ENCODE peak calls at places on chromosomes 13 and 19, in nine cellular contexts. One of them, this sample, is unnamed.

GRCh38 chr13:88704600-88705275 is 1033.6 kb downstream of the SLITRK5 start:
- DNase-seq in SK-N-SH: no peak
- DNase-seq in HepG2: no peak
- DNase-seq in transverse colon: no peak
- DNase-seq in Panc1: no peak
- DNase-seq in HCT116: no peak
- DNase-seq in vagina: no peak
- DNase-seq in endothelial cell of umbilical vein: no peak
- DNase-seq in stomach: no peak
- DNase-seq in this sample: no peak

GRCh38 chr13:110340812-110341444 is 33.8 kb downstream of the COL4A2 start:
- DNase-seq in stomach: peak
- DNase-seq in HCT116: no peak
- DNase-seq in SK-N-SH: no peak
- DNase-seq in endothelial cell of umbilical vein: peak
- DNase-seq in HepG2: no peak
- DNase-seq in transverse colon: peak
- DNase-seq in vagina: peak
- DNase-seq in Panc1: no peak
- DNase-seq in this sample: no peak

GRCh38 chr13:113905018-113905417 is 41.1 kb upstream of the GAS6 start:
- DNase-seq in HCT116: no peak
- DNase-seq in transverse colon: no peak
- DNase-seq in HepG2: no peak
- DNase-seq in stomach: peak
- DNase-seq in vagina: no peak
- DNase-seq in endothelial cell of umbilical vein: no peak
- DNase-seq in Panc1: no peak
- DNase-seq in SK-N-SH: no peak
- DNase-seq in this sample: peak

GRCh38 chr13:91284335-91284734 is 63.2 kb upstream of the MIR17HG start:
- DNase-seq in HepG2: no peak
- DNase-seq in transverse colon: no peak
- DNase-seq in HCT116: no peak
- DNase-seq in stomach: no peak
- DNase-seq in endothelial cell of umbilical vein: no peak
- DNase-seq in Panc1: no peak
- DNase-seq in SK-N-SH: no peak
- DNase-seq in vagina: no peak
- DNase-seq in this sample: no peak

GRCh38 chr19:15195987-15196682 is 4.7 kb downstream of the NOTCH3 start:
- DNase-seq in endothelial cell of umbilical vein: no peak
- DNase-seq in SK-N-SH: no peak
- DNase-seq in HepG2: no peak
- DNase-seq in vagina: no peak
- DNase-seq in transverse colon: peak
- DNase-seq in HCT116: peak
- DNase-seq in Panc1: no peak
- DNase-seq in stomach: peak
- DNase-seq in this sample: peak

GRCh38 chr13:85412448-85412847 is 386.8 kb downstream of the SLITRK6 start:
- DNase-seq in Panc1: no peak
- DNase-seq in endothelial cell of umbilical vein: no peak
- DNase-seq in SK-N-SH: no peak
- DNase-seq in HepG2: no peak
- DNase-seq in vagina: no peak
- DNase-seq in HCT116: no peak
- DNase-seq in stomach: no peak
- DNase-seq in transverse colon: no peak
- DNase-seq in this sample: no peak

GRCh38 chr13:25775986-25776385 is 275.8 kb downstream of the SHISA2 start:
- DNase-seq in Panc1: no peak
- DNase-seq in HCT116: no peak
- DNase-seq in transverse colon: no peak
- DNase-seq in SK-N-SH: no peak
- DNase-seq in vagina: no peak
- DNase-seq in HepG2: no peak
- DNase-seq in endothelial cell of umbilical vein: no peak
- DNase-seq in stomach: no peak
- DNase-seq in this sample: no peak

GRCh38 chr13:100674363-100674847 is at the start of gene TMTC4:
- DNase-seq in transverse colon: peak
- DNase-seq in HCT116: no peak
- DNase-seq in vagina: no peak
- DNase-seq in Panc1: no peak
- DNase-seq in endothelial cell of umbilical vein: no peak
- DNase-seq in SK-N-SH: peak
- DNase-seq in HepG2: peak
- DNase-seq in stomach: no peak
- DNase-seq in this sample: no peak

GRCh38 chr19:14554382-14554812 is 17.5 kb downstream of the NDUFB7 start:
- DNase-seq in Panc1: no peak
- DNase-seq in endothelial cell of umbilical vein: no peak
- DNase-seq in HCT116: no peak
- DNase-seq in SK-N-SH: no peak
- DNase-seq in transverse colon: peak
- DNase-seq in HepG2: peak
- DNase-seq in vagina: no peak
- DNase-seq in stomach: no peak
- DNase-seq in this sample: no peak

GRCh38 chr19:18386543-18387251 is 739 bp downstream of the GDF15 start:
- DNase-seq in transverse colon: peak
- DNase-seq in vagina: no peak
- DNase-seq in HCT116: no peak
- DNase-seq in endothelial cell of umbilical vein: no peak
- DNase-seq in stomach: no peak
- DNase-seq in HepG2: no peak
- DNase-seq in SK-N-SH: no peak
- DNase-seq in Panc1: no peak
- DNase-seq in this sample: peak

GRCh38 chr13:113298001-113298945 is 1.2 kb downstream of the LAMP1 start:
- DNase-seq in endothelial cell of umbilical vein: peak
- DNase-seq in vagina: no peak
- DNase-seq in transverse colon: no peak
- DNase-seq in HepG2: no peak
- DNase-seq in Panc1: no peak
- DNase-seq in HCT116: no peak
- DNase-seq in SK-N-SH: no peak
- DNase-seq in stomach: no peak
- DNase-seq in this sample: no peak

GRCh38 chr19:36526581-36526980 is 1.5 kb downstream of the ZNF260 start:
- DNase-seq in HepG2: no peak
- DNase-seq in vagina: no peak
- DNase-seq in endothelial cell of umbilical vein: no peak
- DNase-seq in HCT116: no peak
- DNase-seq in SK-N-SH: no peak
- DNase-seq in transverse colon: no peak
- DNase-seq in stomach: no peak
- DNase-seq in Panc1: no peak
- DNase-seq in this sample: no peak

GRCh38 chr13:45587897-45588296 is 27.6 kb downstream of the ERICH6B start:
- DNase-seq in SK-N-SH: no peak
- DNase-seq in stomach: no peak
- DNase-seq in endothelial cell of umbilical vein: no peak
- DNase-seq in vagina: no peak
- DNase-seq in Panc1: no peak
- DNase-seq in HCT116: no peak
- DNase-seq in HepG2: no peak
- DNase-seq in transverse colon: no peak
- DNase-seq in this sample: no peak

GRCh38 chr13:39540929-39541605 is 61.9 kb downstream of the LHFPL6 start:
- DNase-seq in transverse colon: no peak
- DNase-seq in stomach: no peak
- DNase-seq in endothelial cell of umbilical vein: peak
- DNase-seq in Panc1: no peak
- DNase-seq in SK-N-SH: no peak
- DNase-seq in vagina: no peak
- DNase-seq in HCT116: no peak
- DNase-seq in HepG2: no peak
- DNase-seq in this sample: no peak

GRCh38 chr13:99422556-99423220 is 78.6 kb upstream of the TM9SF2 start:
- DNase-seq in HCT116: no peak
- DNase-seq in Panc1: no peak
- DNase-seq in SK-N-SH: no peak
- DNase-seq in transverse colon: no peak
- DNase-seq in stomach: peak
- DNase-seq in endothelial cell of umbilical vein: no peak
- DNase-seq in HepG2: no peak
- DNase-seq in vagina: no peak
- DNase-seq in this sample: no peak

GRCh38 chr13:114107686-114108081 is 24.7 kb downstream of the RASA3 start:
- DNase-seq in stomach: no peak
- DNase-seq in SK-N-SH: peak
- DNase-seq in HepG2: no peak
- DNase-seq in Panc1: no peak
- DNase-seq in transverse colon: peak
- DNase-seq in HCT116: no peak
- DNase-seq in vagina: no peak
- DNase-seq in endothelial cell of umbilical vein: peak
- DNase-seq in this sample: peak

GRCh38 chr13:60335531-60335930 is 61.5 kb upstream of the TDRD3 start:
- DNase-seq in transverse colon: no peak
- DNase-seq in vagina: no peak
- DNase-seq in stomach: no peak
- DNase-seq in HepG2: peak
- DNase-seq in SK-N-SH: no peak
- DNase-seq in HCT116: no peak
- DNase-seq in Panc1: no peak
- DNase-seq in endothelial cell of umbilical vein: peak
- DNase-seq in this sample: no peak

GRCh38 chr19:41895745-41896580 is 13.0 kb downstream of the ARHGEF1 start:
- DNase-seq in stomach: no peak
- DNase-seq in Panc1: no peak
- DNase-seq in HCT116: no peak
- DNase-seq in transverse colon: no peak
- DNase-seq in HepG2: no peak
- DNase-seq in vagina: no peak
- DNase-seq in SK-N-SH: no peak
- DNase-seq in endothelial cell of umbilical vein: no peak
- DNase-seq in this sample: peak

GRCh38 chr19:41892173-41892902 is 9.4 kb downstream of the ARHGEF1 start:
- DNase-seq in HCT116: no peak
- DNase-seq in vagina: no peak
- DNase-seq in SK-N-SH: no peak
- DNase-seq in endothelial cell of umbilical vein: no peak
- DNase-seq in Panc1: no peak
- DNase-seq in HepG2: no peak
- DNase-seq in stomach: no peak
- DNase-seq in transverse colon: no peak
- DNase-seq in this sample: peak

GRCh38 chr19:41896581-41896942 is 13.6 kb downstream of the ARHGEF1 start:
- DNase-seq in HCT116: no peak
- DNase-seq in SK-N-SH: no peak
- DNase-seq in stomach: no peak
- DNase-seq in endothelial cell of umbilical vein: no peak
- DNase-seq in HepG2: no peak
- DNase-seq in vagina: no peak
- DNase-seq in transverse colon: no peak
- DNase-seq in Panc1: no peak
- DNase-seq in this sample: no peak

GRCh38 chr19:41894350-41894749 is 11.4 kb downstream of the ARHGEF1 start:
- DNase-seq in SK-N-SH: no peak
- DNase-seq in vagina: no peak
- DNase-seq in endothelial cell of umbilical vein: no peak
- DNase-seq in Panc1: no peak
- DNase-seq in HepG2: no peak
- DNase-seq in transverse colon: no peak
- DNase-seq in stomach: no peak
- DNase-seq in HCT116: no peak
- DNase-seq in this sample: peak

GRCh38 chr19:41893899-41894298 is 10.9 kb downstream of the ARHGEF1 start:
- DNase-seq in Panc1: no peak
- DNase-seq in vagina: no peak
- DNase-seq in HepG2: peak
- DNase-seq in transverse colon: no peak
- DNase-seq in stomach: no peak
- DNase-seq in HCT116: no peak
- DNase-seq in endothelial cell of umbilical vein: no peak
- DNase-seq in SK-N-SH: no peak
- DNase-seq in this sample: no peak
- H3K27ac ChIP-seq in Panc1: no peak
- H3K27ac ChIP-seq in vagina: no peak
- H3K27ac ChIP-seq in HepG2: no peak
- H3K27ac ChIP-seq in transverse colon: no peak
- H3K27ac ChIP-seq in stomach: no peak
- H3K27ac ChIP-seq in HCT116: no peak
- H3K27ac ChIP-seq in endothelial cell of umbilical vein: no peak
- H3K27ac ChIP-seq in SK-N-SH: no peak
- H3K27ac ChIP-seq in this sample: no peak

GRCh38 chr19:44141191-44142013 is at the start of gene ZNF234:
- DNase-seq in stomach: peak
- DNase-seq in vagina: no peak
- DNase-seq in HCT116: peak
- DNase-seq in HepG2: peak
- DNase-seq in Panc1: peak
- DNase-seq in endothelial cell of umbilical vein: peak
- DNase-seq in SK-N-SH: peak
- DNase-seq in transverse colon: peak
- DNase-seq in this sample: peak
- TF ChIP-seq POLR2AphosphoS5 in stomach: peak
- TF ChIP-seq POLR2AphosphoS5 in vagina: peak
- TF ChIP-seq POLR2AphosphoS5 in HCT116: peak
- TF ChIP-seq POLR2AphosphoS5 in HepG2: peak
- TF ChIP-seq POLR2AphosphoS5 in Panc1: peak
- TF ChIP-seq POLR2AphosphoS5 in endothelial cell of umbilical vein: peak
- TF ChIP-seq POLR2AphosphoS5 in SK-N-SH: peak
- TF ChIP-seq POLR2AphosphoS5 in transverse colon: peak
- TF ChIP-seq POLR2AphosphoS5 in this sample: peak

GRCh38 chr19:39479916-39480315 is 722 bp upstream of the TIMM50 start:
- DNase-seq in vagina: no peak
- DNase-seq in HepG2: no peak
- DNase-seq in Panc1: no peak
- DNase-seq in SK-N-SH: no peak
- DNase-seq in endothelial cell of umbilical vein: no peak
- DNase-seq in HCT116: no peak
- DNase-seq in stomach: no peak
- DNase-seq in transverse colon: no peak
- DNase-seq in this sample: no peak
- H3K27ac ChIP-seq in vagina: peak
- H3K27ac ChIP-seq in HepG2: peak
- H3K27ac ChIP-seq in Panc1: peak
- H3K27ac ChIP-seq in SK-N-SH: peak
- H3K27ac ChIP-seq in endothelial cell of umbilical vein: peak
- H3K27ac ChIP-seq in HCT116: peak
- H3K27ac ChIP-seq in stomach: peak
- H3K27ac ChIP-seq in transverse colon: peak
- H3K27ac ChIP-seq in this sample: peak

DNA sequence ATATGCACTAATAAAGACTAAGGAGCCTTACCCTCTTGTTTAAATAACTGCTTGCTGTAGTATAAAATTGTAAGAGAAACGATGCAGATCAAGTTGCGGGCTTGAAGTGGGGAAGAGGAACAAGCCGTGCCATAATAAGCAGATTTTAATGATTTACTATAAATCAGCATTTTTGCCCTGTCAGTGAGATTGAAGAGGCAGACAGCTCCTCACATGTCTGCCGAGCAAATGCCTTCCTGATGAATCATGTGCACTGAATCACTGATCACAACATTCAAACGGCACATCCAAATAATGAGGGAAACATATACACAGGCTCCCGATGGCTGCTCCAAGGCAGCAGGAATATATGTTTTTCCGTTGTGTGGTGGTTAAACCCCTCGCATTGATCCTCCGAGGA is 282.9 kb downstream of the TSHZ3 start:
- DNase-seq in endothelial cell of umbilical vein: no peak
- DNase-seq in HepG2: no peak
- DNase-seq in SK-N-SH: no peak
- DNase-seq in vagina: no peak
- DNase-seq in Panc1: peak
- DNase-seq in stomach: no peak
- DNase-seq in transverse colon: no peak
- DNase-seq in HCT116: no peak
- DNase-seq in this sample: no peak
- TF ChIP-seq POLR2AphosphoS5 in endothelial cell of umbilical vein: no peak
- TF ChIP-seq POLR2AphosphoS5 in HepG2: no peak
- TF ChIP-seq POLR2AphosphoS5 in SK-N-SH: no peak
- TF ChIP-seq POLR2AphosphoS5 in vagina: no peak
- TF ChIP-seq POLR2AphosphoS5 in Panc1: no peak
- TF ChIP-seq POLR2AphosphoS5 in stomach: no peak
- TF ChIP-seq POLR2AphosphoS5 in transverse colon: no peak
- TF ChIP-seq POLR2AphosphoS5 in HCT116: no peak
- TF ChIP-seq POLR2AphosphoS5 in this sample: no peak

This sample was measured in upper lobe of left lung.